ENCODE peak calls at places on chromosomes 6 and 20, in nine cellular contexts. One of them, this sample, is unnamed.

GRCh38 chr6:148464319-148465010 is 121.8 kb downstream of the SASH1 start:
- DNase-seq in suprapubic skin: no peak
- DNase-seq in ovary: peak; percentile 51
- DNase-seq in A549: peak; percentile 53
- DNase-seq in hepatocyte: peak; percentile 76
- DNase-seq in Panc1: peak; percentile 48
- DNase-seq in breast epithelium: peak; percentile 68
- DNase-seq in astrocyte of the spinal cord: peak; percentile 80
- DNase-seq in cardiac muscle cell: peak; percentile 73
- DNase-seq in this sample: peak; percentile 87

GRCh38 chr6:147869223-147869600 is 360.7 kb downstream of the SAMD5 start:
- DNase-seq in Panc1: no peak
- DNase-seq in A549: no peak
- DNase-seq in hepatocyte: no peak
- DNase-seq in cardiac muscle cell: no peak
- DNase-seq in ovary: no peak
- DNase-seq in astrocyte of the spinal cord: no peak
- DNase-seq in breast epithelium: no peak
- DNase-seq in suprapubic skin: no peak
- DNase-seq in this sample: no peak

GRCh38 chr6:44265843-44266233 is 487 bp upstream of the NFKBIE start:
- DNase-seq in breast epithelium: no peak
- DNase-seq in Panc1: no peak
- DNase-seq in suprapubic skin: no peak
- DNase-seq in A549: no peak
- DNase-seq in hepatocyte: no peak
- DNase-seq in astrocyte of the spinal cord: no peak
- DNase-seq in cardiac muscle cell: no peak
- DNase-seq in ovary: no peak
- DNase-seq in this sample: no peak

GRCh38 chr20:4585104-4585753 is 136.5 kb upstream of the PRND start:
- DNase-seq in cardiac muscle cell: no peak
- DNase-seq in ovary: no peak
- DNase-seq in astrocyte of the spinal cord: peak; percentile 23
- DNase-seq in breast epithelium: no peak
- DNase-seq in Panc1: no peak
- DNase-seq in A549: no peak
- DNase-seq in hepatocyte: no peak
- DNase-seq in suprapubic skin: no peak
- DNase-seq in this sample: no peak

GRCh38 chr6:116631379-116631990 is 15.2 kb downstream of the RSPH4A start:
- DNase-seq in hepatocyte: peak; percentile 61
- DNase-seq in A549: no peak
- DNase-seq in cardiac muscle cell: peak; percentile 5
- DNase-seq in ovary: peak; percentile 10
- DNase-seq in Panc1: no peak
- DNase-seq in suprapubic skin: no peak
- DNase-seq in breast epithelium: no peak
- DNase-seq in astrocyte of the spinal cord: no peak
- DNase-seq in this sample: peak; percentile 39

GRCh38 chr20:50590348-50590664 is 80.1 kb downstream of the PTPN1 start:
- DNase-seq in Panc1: no peak
- DNase-seq in ovary: no peak
- DNase-seq in cardiac muscle cell: no peak
- DNase-seq in suprapubic skin: no peak
- DNase-seq in A549: no peak
- DNase-seq in hepatocyte: no peak
- DNase-seq in breast epithelium: no peak
- DNase-seq in astrocyte of the spinal cord: no peak
- DNase-seq in this sample: no peak

GRCh38 chr20:40991181-40991889 is 37.3 kb upstream of the TOP1 start:
- DNase-seq in suprapubic skin: peak; percentile 55
- DNase-seq in astrocyte of the spinal cord: no peak
- DNase-seq in A549: no peak
- DNase-seq in hepatocyte: no peak
- DNase-seq in cardiac muscle cell: no peak
- DNase-seq in Panc1: no peak
- DNase-seq in ovary: no peak
- DNase-seq in breast epithelium: no peak
- DNase-seq in this sample: no peak

GRCh38 chr6:34459899-34460593 is 5.8 kb upstream of the PACSIN1 start:
- DNase-seq in hepatocyte: peak; percentile 75
- DNase-seq in breast epithelium: no peak
- DNase-seq in suprapubic skin: no peak
- DNase-seq in A549: peak; percentile 62
- DNase-seq in cardiac muscle cell: peak; percentile 69
- DNase-seq in Panc1: peak; percentile 50
- DNase-seq in ovary: no peak
- DNase-seq in astrocyte of the spinal cord: peak; percentile 48
- DNase-seq in this sample: peak; percentile 69

GRCh38 chr6:4472953-4473642 is 303.1 kb upstream of the CDYL start:
- DNase-seq in ovary: no peak
- DNase-seq in breast epithelium: no peak
- DNase-seq in hepatocyte: no peak
- DNase-seq in astrocyte of the spinal cord: no peak
- DNase-seq in Panc1: no peak
- DNase-seq in A549: no peak
- DNase-seq in cardiac muscle cell: peak; percentile 24
- DNase-seq in suprapubic skin: no peak
- DNase-seq in this sample: no peak

GRCh38 chr6:21586300-21586699 is 7.3 kb upstream of the SOX4 start:
- DNase-seq in Panc1: no peak
- DNase-seq in cardiac muscle cell: no peak
- DNase-seq in astrocyte of the spinal cord: no peak
- DNase-seq in A549: no peak
- DNase-seq in ovary: no peak
- DNase-seq in suprapubic skin: no peak
- DNase-seq in hepatocyte: no peak
- DNase-seq in breast epithelium: no peak
- DNase-seq in this sample: no peak

GRCh38 chr6:78483546-78483945 is 383.8 kb upstream of the IRAK1BP1 start:
- DNase-seq in astrocyte of the spinal cord: no peak
- DNase-seq in ovary: no peak
- DNase-seq in hepatocyte: no peak
- DNase-seq in breast epithelium: no peak
- DNase-seq in cardiac muscle cell: no peak
- DNase-seq in Panc1: no peak
- DNase-seq in suprapubic skin: no peak
- DNase-seq in A549: no peak
- DNase-seq in this sample: peak; percentile 13

GRCh38 chr6:137190710-137191109 is 17.3 kb upstream of the IL22RA2 start:
- DNase-seq in Panc1: no peak
- DNase-seq in A549: no peak
- DNase-seq in hepatocyte: no peak
- DNase-seq in ovary: no peak
- DNase-seq in suprapubic skin: no peak
- DNase-seq in cardiac muscle cell: no peak
- DNase-seq in astrocyte of the spinal cord: no peak
- DNase-seq in breast epithelium: no peak
- DNase-seq in this sample: no peak

GRCh38 chr6:70955441-70956190 is 1.2 kb downstream of the B3GAT2 start:
- DNase-seq in Panc1: peak; percentile 2
- DNase-seq in ovary: peak; percentile 61
- DNase-seq in cardiac muscle cell: peak; percentile 93
- DNase-seq in hepatocyte: peak; percentile 94
- DNase-seq in suprapubic skin: peak; percentile 84
- DNase-seq in breast epithelium: peak; percentile 83
- DNase-seq in astrocyte of the spinal cord: peak; percentile 62
- DNase-seq in A549: peak; percentile 74
- DNase-seq in this sample: peak; percentile 73

GRCh38 chr6:71766796-71767195 is 119.6 kb upstream of the RIMS1 start:
- DNase-seq in breast epithelium: no peak
- DNase-seq in Panc1: no peak
- DNase-seq in ovary: no peak
- DNase-seq in cardiac muscle cell: no peak
- DNase-seq in hepatocyte: peak; percentile 29
- DNase-seq in A549: no peak
- DNase-seq in astrocyte of the spinal cord: no peak
- DNase-seq in suprapubic skin: no peak
- DNase-seq in this sample: no peak

GRCh38 chr20:38589967-38590681 is 9.1 kb downstream of the ADIG start:
- DNase-seq in cardiac muscle cell: no peak
- DNase-seq in Panc1: no peak
- DNase-seq in hepatocyte: no peak
- DNase-seq in suprapubic skin: no peak
- DNase-seq in A549: no peak
- DNase-seq in breast epithelium: no peak
- DNase-seq in ovary: no peak
- DNase-seq in astrocyte of the spinal cord: no peak
- DNase-seq in this sample: no peak

GRCh38 chr6:6546318-6547110 is 42.0 kb upstream of the LY86 start:
- DNase-seq in A549: no peak
- DNase-seq in hepatocyte: peak; percentile 63
- DNase-seq in suprapubic skin: no peak
- DNase-seq in Panc1: no peak
- DNase-seq in cardiac muscle cell: peak; percentile 68
- DNase-seq in ovary: no peak
- DNase-seq in astrocyte of the spinal cord: peak; percentile 13
- DNase-seq in breast epithelium: no peak
- DNase-seq in this sample: peak; percentile 16

GRCh38 chr6:124470803-124471202 is 491.4 kb upstream of the RNF217 start:
- DNase-seq in suprapubic skin: no peak
- DNase-seq in Panc1: no peak
- DNase-seq in A549: no peak
- DNase-seq in astrocyte of the spinal cord: no peak
- DNase-seq in hepatocyte: no peak
- DNase-seq in breast epithelium: no peak
- DNase-seq in cardiac muscle cell: no peak
- DNase-seq in ovary: no peak
- DNase-seq in this sample: no peak

GRCh38 chr6:144155529-144155928 is 5.2 kb downstream of the STX11 start:
- DNase-seq in Panc1: no peak
- DNase-seq in suprapubic skin: no peak
- DNase-seq in breast epithelium: no peak
- DNase-seq in A549: no peak
- DNase-seq in ovary: no peak
- DNase-seq in astrocyte of the spinal cord: no peak
- DNase-seq in hepatocyte: no peak
- DNase-seq in cardiac muscle cell: no peak
- DNase-seq in this sample: no peak

GRCh38 chr6:37210313-37210898 is 40.5 kb downstream of the PIM1 start:
- DNase-seq in breast epithelium: peak; percentile 67
- DNase-seq in Panc1: peak; percentile 80
- DNase-seq in ovary: peak; percentile 72
- DNase-seq in hepatocyte: peak; percentile 93
- DNase-seq in cardiac muscle cell: peak; percentile 87
- DNase-seq in astrocyte of the spinal cord: peak; percentile 80
- DNase-seq in A549: peak; percentile 77
- DNase-seq in suprapubic skin: peak; percentile 83
- DNase-seq in this sample: peak; percentile 91
- H3K4me3 ChIP-seq in breast epithelium: no peak overlapping the region
- H3K4me3 ChIP-seq in Panc1: no peak overlapping the region
- H3K4me3 ChIP-seq in ovary: no peak overlapping the region
- H3K4me3 ChIP-seq in hepatocyte: no peak overlapping the region
- H3K4me3 ChIP-seq in cardiac muscle cell: no peak overlapping the region
- H3K4me3 ChIP-seq in astrocyte of the spinal cord: no peak overlapping the region
- H3K4me3 ChIP-seq in A549: no peak overlapping the region
- H3K4me3 ChIP-seq in suprapubic skin: no peak overlapping the region
- H3K4me3 ChIP-seq in this sample: no peak overlapping the region

GRCh38 chr6:42979523-42980177 is 669 bp upstream of the PEX6 start:
- DNase-seq in astrocyte of the spinal cord: peak; percentile 48
- DNase-seq in A549: peak; percentile 26
- DNase-seq in hepatocyte: peak; percentile 30
- DNase-seq in Panc1: no peak
- DNase-seq in suprapubic skin: no peak
- DNase-seq in cardiac muscle cell: no peak
- DNase-seq in ovary: no peak
- DNase-seq in breast epithelium: no peak
- DNase-seq in this sample: peak; percentile 47
- TF ChIP-seq CTCF in astrocyte of the spinal cord: no peak
- TF ChIP-seq CTCF in A549: no peak
- TF ChIP-seq CTCF in hepatocyte: no peak
- TF ChIP-seq CTCF in Panc1: no peak
- TF ChIP-seq CTCF in suprapubic skin: no peak
- TF ChIP-seq CTCF in cardiac muscle cell: no peak
- TF ChIP-seq CTCF in ovary: no peak
- TF ChIP-seq CTCF in breast epithelium: no peak
- TF ChIP-seq CTCF in this sample: no peak

GRCh38 chr6:118965843-118966242 is 30.9 kb upstream of the MCM9 start:
- DNase-seq in suprapubic skin: no peak
- DNase-seq in Panc1: no peak
- DNase-seq in cardiac muscle cell: no peak
- DNase-seq in hepatocyte: no peak
- DNase-seq in breast epithelium: no peak
- DNase-seq in ovary: no peak
- DNase-seq in astrocyte of the spinal cord: no peak
- DNase-seq in A549: no peak
- DNase-seq in this sample: no peak

GRCh38 chr6:118968416-118968815 is 33.5 kb upstream of the MCM9 start:
- DNase-seq in suprapubic skin: no peak
- DNase-seq in A549: peak; percentile 20
- DNase-seq in Panc1: peak; percentile 22
- DNase-seq in astrocyte of the spinal cord: peak; percentile 32
- DNase-seq in cardiac muscle cell: peak; percentile 40
- DNase-seq in hepatocyte: peak; percentile 60
- DNase-seq in breast epithelium: no peak
- DNase-seq in ovary: no peak
- DNase-seq in this sample: peak; percentile 50

GRCh38 chr6:118970866-118971265 is 35.9 kb upstream of the MCM9 start:
- DNase-seq in breast epithelium: no peak
- DNase-seq in ovary: no peak
- DNase-seq in suprapubic skin: no peak
- DNase-seq in cardiac muscle cell: no peak
- DNase-seq in A549: no peak
- DNase-seq in hepatocyte: no peak
- DNase-seq in Panc1: no peak
- DNase-seq in astrocyte of the spinal cord: no peak
- DNase-seq in this sample: no peak

GRCh38 chr6:118965354-118965753 is 30.4 kb upstream of the MCM9 start:
- DNase-seq in breast epithelium: no peak
- DNase-seq in A549: no peak
- DNase-seq in ovary: no peak
- DNase-seq in suprapubic skin: no peak
- DNase-seq in hepatocyte: peak; percentile 50
- DNase-seq in astrocyte of the spinal cord: no peak
- DNase-seq in Panc1: no peak
- DNase-seq in cardiac muscle cell: no peak
- DNase-seq in this sample: peak; percentile 1

GRCh38 chr6:118967239-118967638 is 32.3 kb upstream of the MCM9 start:
- DNase-seq in cardiac muscle cell: no peak
- DNase-seq in hepatocyte: no peak
- DNase-seq in suprapubic skin: no peak
- DNase-seq in astrocyte of the spinal cord: no peak
- DNase-seq in A549: no peak
- DNase-seq in Panc1: no peak
- DNase-seq in ovary: no peak
- DNase-seq in breast epithelium: no peak
- DNase-seq in this sample: no peak
- H3K4me3 ChIP-seq in cardiac muscle cell: no peak overlapping the region
- H3K4me3 ChIP-seq in hepatocyte: no peak overlapping the region
- H3K4me3 ChIP-seq in suprapubic skin: no peak overlapping the region
- H3K4me3 ChIP-seq in astrocyte of the spinal cord: no peak overlapping the region
- H3K4me3 ChIP-seq in A549: no peak overlapping the region
- H3K4me3 ChIP-seq in Panc1: no peak overlapping the region
- H3K4me3 ChIP-seq in ovary: no peak overlapping the region
- H3K4me3 ChIP-seq in breast epithelium: no peak overlapping the region
- H3K4me3 ChIP-seq in this sample: no peak overlapping the region

DNA sequence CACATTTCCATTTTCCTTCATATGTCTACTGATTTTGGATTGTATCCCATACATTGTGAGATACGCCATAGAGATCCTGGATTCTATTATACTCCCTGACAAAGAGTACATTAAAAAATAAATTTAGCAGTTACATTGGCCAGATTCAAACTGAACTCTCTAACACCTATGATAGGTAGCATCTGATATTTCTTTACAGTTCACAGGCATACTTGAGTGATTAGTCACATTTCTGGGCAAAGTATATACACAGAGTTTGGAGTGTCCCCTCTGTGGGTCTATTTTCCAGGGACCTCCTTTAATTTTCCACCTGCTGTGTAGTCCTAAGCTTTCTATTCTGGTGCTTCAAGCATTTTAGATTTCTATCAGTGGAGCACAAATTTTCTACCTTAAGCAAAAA is 96.4 kb downstream of the TBC1D32 start:
- DNase-seq in A549: no peak
- DNase-seq in cardiac muscle cell: no peak
- DNase-seq in breast epithelium: no peak
- DNase-seq in hepatocyte: no peak
- DNase-seq in suprapubic skin: no peak
- DNase-seq in ovary: no peak
- DNase-seq in Panc1: no peak
- DNase-seq in astrocyte of the spinal cord: no peak
- DNase-seq in this sample: no peak
- TF ChIP-seq CTCF in A549: no peak
- TF ChIP-seq CTCF in cardiac muscle cell: no peak
- TF ChIP-seq CTCF in breast epithelium: no peak
- TF ChIP-seq CTCF in hepatocyte: no peak
- TF ChIP-seq CTCF in suprapubic skin: no peak
- TF ChIP-seq CTCF in ovary: no peak
- TF ChIP-seq CTCF in Panc1: no peak
- TF ChIP-seq CTCF in astrocyte of the spinal cord: no peak
- TF ChIP-seq CTCF in this sample: no peak